ENCODE peak calls at places on chromosomes 16 and 17, in seven cellular contexts. B is lower lobe of right lung, O is epithelial cell of esophagus, R is colonic mucosa, J is astrocyte of the spinal cord, S is BJ, I is GM10248. L is an unnamed sample.

GRCh38 chr17:64732336-64733006 is 70.4 kb upstream of the SMURF2 start:
- DNase-seq in B (no peak), O (peak), R (no peak), J (peak), S (no peak), I (no peak), L (no peak)

GRCh38 chr16:79618712-79619050 is 18.1 kb upstream of the MAF start:
- DNase-seq in B (no peak), O (no peak), R (no peak), J (no peak), S (no peak), I (no peak), L (no peak)

GRCh38 chr17:55722742-55723487 is at the start of gene TMEM100:
- DNase-seq in B (no peak), O (no peak), R (peak), J (peak), S (peak), I (no peak), L (no peak)

GRCh38 chr17:66405836-66406679 is 103.6 kb downstream of the PRKCA start:
- DNase-seq in B (no peak), O (no peak), R (no peak), J (no peak), S (no peak), I (no peak), L (no peak)

GRCh38 chr17:62656446-62656845 is 29.0 kb downstream of the MRC2 start:
- DNase-seq in B (peak), O (no peak), R (no peak), J (no peak), S (no peak), I (no peak), L (no peak)

GRCh38 chr16:29680180-29680598 is 1.2 kb downstream of the QPRT start:
- DNase-seq in B (no peak), O (no peak), R (peak), J (no peak), S (no peak), I (no peak), L (no peak)

GRCh38 chr17:35766903-35767510 is 6.3 kb downstream of the C17orf50 start:
- DNase-seq in B (no peak), O (peak), R (no peak), J (peak), S (no peak), I (peak), L (peak)

GRCh38 chr16:15903960-15904359 is 15.6 kb upstream of the CEP20 start:
- DNase-seq in B (no peak), O (no peak), R (no peak), J (no peak), S (no peak), I (no peak), L (no peak)

DNA sequence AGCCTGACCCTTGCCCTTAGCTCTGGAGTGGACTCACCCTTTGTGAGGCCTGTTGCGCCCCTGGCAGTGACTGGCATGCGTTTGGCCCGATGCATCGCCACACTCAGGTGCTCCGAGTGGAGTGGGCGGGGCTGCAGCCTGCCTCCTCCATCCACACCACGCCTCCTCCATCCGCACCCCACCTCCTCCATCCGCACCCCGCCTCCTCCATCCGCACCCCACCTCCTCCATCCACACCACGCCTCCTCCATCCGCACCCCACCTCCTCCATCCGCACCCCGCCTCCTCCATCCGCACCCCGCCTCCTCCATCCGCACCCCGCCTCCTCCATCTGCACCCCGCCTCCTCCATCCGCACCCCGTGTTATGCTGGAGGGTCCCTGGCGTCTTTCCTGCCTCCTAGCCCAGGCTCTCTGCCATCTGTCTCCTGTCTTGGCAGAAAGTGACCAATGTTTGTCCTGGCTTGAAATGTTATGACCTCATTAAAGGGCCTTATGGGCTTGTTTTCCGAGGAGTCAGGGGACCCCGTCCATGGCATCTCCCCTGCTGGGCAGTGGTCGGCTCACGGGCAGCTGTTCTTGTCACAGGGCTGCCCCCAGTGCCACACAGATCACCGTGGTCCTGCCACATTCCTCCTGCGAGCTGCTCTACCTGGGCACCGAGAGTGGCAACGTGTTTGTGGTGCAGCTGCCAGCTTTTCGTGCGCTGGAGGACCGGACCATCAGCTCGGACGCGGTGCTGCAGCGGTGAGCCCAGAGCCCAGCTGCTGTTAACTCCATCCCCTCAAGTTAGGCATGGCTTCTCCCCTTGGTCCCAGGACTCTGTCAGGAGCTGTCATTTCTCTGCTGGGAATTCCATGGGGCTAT is 28.7 kb upstream of the MYO15B start:
- DNase-seq in B (no peak), O (no peak), R (no peak), J (no peak), S (no peak), I (no peak), L (no peak)
- TF ChIP-seq CTCF in B (no peak), O (no peak), R (no peak), J (no peak), S (no peak), I (no peak), L (no peak)

GRCh38 chr17:39671651-39672521 is 3.6 kb downstream of the PNMT start:
- DNase-seq in B (no peak), O (peak), R (peak), J (peak), S (no peak), I (peak), L (peak)
- TF ChIP-seq CTCF in B (peak), O (peak), R (peak), J (peak), S (peak), I (peak), L (peak)

GRCh38 chr16:14309001-14309886 is 238.1 kb downstream of the MRTFB start:
- DNase-seq in B (no peak), O (peak), R (no peak), J (no peak), S (no peak), I (peak), L (peak)
- TF ChIP-seq CTCF in B (no peak), O (peak), R (no peak), J (peak), S (peak), I (no peak), L (no peak)

GRCh38 chr17:81683208-81683583 is 401 bp downstream of the ARL16 start:
- DNase-seq in B (no peak), O (no peak), R (no peak), J (no peak), S (no peak), I (no peak), L (no peak)
- TF ChIP-seq CTCF in B (no peak), O (no peak), R (no peak), J (no peak), S (no peak), I (no peak), L (no peak)

GRCh38 chr17:2631211-2631610 is 37.8 kb downstream of the PAFAH1B1 start:
- DNase-seq in B (no peak), O (no peak), R (no peak), J (no peak), S (no peak), I (no peak), L (no peak)
- TF ChIP-seq CTCF in B (no peak), O (no peak), R (no peak), J (no peak), S (no peak), I (no peak), L (no peak)

GRCh38 chr16:14089283-14089823 is 18.2 kb downstream of the MRTFB start:
- DNase-seq in B (no peak), O (no peak), R (no peak), J (no peak), S (no peak), I (no peak), L (no peak)

GRCh38 chr16:14086477-14086876 is 15.4 kb downstream of the MRTFB start:
- DNase-seq in B (no peak), O (no peak), R (no peak), J (no peak), S (no peak), I (no peak), L (no peak)

GRCh38 chr16:14087590-14088154 is 16.6 kb downstream of the MRTFB start:
- DNase-seq in B (no peak), O (no peak), R (no peak), J (no peak), S (no peak), I (no peak), L (no peak)

GRCh38 chr16:14092579-14092978 is 21.5 kb downstream of the MRTFB start:
- DNase-seq in B (no peak), O (no peak), R (no peak), J (no peak), S (no peak), I (no peak), L (no peak)

DNA sequence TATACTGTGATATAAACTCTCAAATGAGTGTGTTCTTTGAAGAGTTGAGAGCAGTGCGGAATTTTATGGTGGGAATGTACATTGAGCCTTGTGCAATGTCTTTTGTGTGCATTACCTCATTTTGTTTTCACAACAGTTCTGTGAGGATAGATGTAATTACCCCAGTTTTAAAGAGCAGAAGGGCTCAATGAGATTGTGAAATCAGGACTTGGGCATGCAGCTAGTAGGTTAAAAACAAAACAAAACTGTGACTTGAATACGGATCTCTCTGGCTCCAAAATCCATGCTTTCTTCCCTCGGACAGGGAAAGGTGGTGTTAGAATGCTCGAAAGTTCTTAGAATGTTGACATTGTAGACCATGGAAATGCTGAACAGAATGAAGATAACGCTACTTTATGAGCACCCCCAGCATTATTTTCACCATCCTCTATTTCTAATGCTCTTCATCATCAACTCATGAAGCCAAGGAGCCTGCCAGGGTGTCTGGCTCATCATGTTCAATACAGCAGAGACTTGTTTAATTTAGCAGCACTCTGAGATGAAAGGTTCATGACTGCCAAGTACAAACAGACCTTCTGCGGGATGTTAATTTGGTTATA is 17.1 kb downstream of the MRTFB start:
- DNase-seq in B (no peak), O (peak), R (no peak), J (no peak), S (no peak), I (no peak), L (no peak)
- TF ChIP-seq CTCF in B (no peak), O (no peak), R (no peak), J (no peak), S (no peak), I (no peak), L (no peak)

L was measured in GM20000.